ENCODE peak calls at places on chromosomes 13 and 19, in four cellular contexts. One of them, this sample, is unnamed.

GRCh38 chr19:50779504-50780457 is 9.5 kb downstream of the GPR32 start:
- DNase-seq in body of pancreas: no peak
- DNase-seq in CD4-positive, alpha-beta T cell: no peak
- DNase-seq in hepatocyte: no peak
- DNase-seq in this sample: no peak

GRCh38 chr13:99205621-99206220 is 5.1 kb downstream of the UBAC2 start:
- DNase-seq in CD4-positive, alpha-beta T cell: no peak
- DNase-seq in body of pancreas: no peak
- DNase-seq in hepatocyte: no peak
- DNase-seq in this sample: no peak

GRCh38 chr13:106213028-106213427 is 322.4 kb downstream of the EFNB2 start:
- DNase-seq in CD4-positive, alpha-beta T cell: no peak
- DNase-seq in hepatocyte: no peak
- DNase-seq in body of pancreas: no peak
- DNase-seq in this sample: no peak

GRCh38 chr19:15640294-15640903 is at the start of gene CYP4F3:
- DNase-seq in CD4-positive, alpha-beta T cell: no peak
- DNase-seq in hepatocyte: no peak
- DNase-seq in body of pancreas: peak; percentile 61
- DNase-seq in this sample: peak; percentile 70

GRCh38 chr19:33683881-33684549 is 62.3 kb downstream of the CHST8 start:
- DNase-seq in hepatocyte: peak; percentile 86
- DNase-seq in body of pancreas: peak; percentile 61
- DNase-seq in CD4-positive, alpha-beta T cell: no peak
- DNase-seq in this sample: no peak

GRCh38 chr13:26599885-26600284 is 42.4 kb downstream of the WASF3 start:
- DNase-seq in body of pancreas: no peak
- DNase-seq in hepatocyte: no peak
- DNase-seq in CD4-positive, alpha-beta T cell: no peak
- DNase-seq in this sample: no peak

GRCh38 chr13:112056284-112056727 is 10.6 kb upstream of the SOX1 start:
- DNase-seq in body of pancreas: no peak
- DNase-seq in hepatocyte: no peak
- DNase-seq in CD4-positive, alpha-beta T cell: no peak
- DNase-seq in this sample: no peak

GRCh38 chr13:30153871-30154426 is 153.4 kb downstream of the KATNAL1 start:
- DNase-seq in CD4-positive, alpha-beta T cell: no peak
- DNase-seq in hepatocyte: peak; percentile 43
- DNase-seq in body of pancreas: no peak
- DNase-seq in this sample: no peak

GRCh38 chr19:58304748-58305064 is 471 bp upstream of the ERVK3-1 start:
- DNase-seq in CD4-positive, alpha-beta T cell: no peak
- DNase-seq in body of pancreas: no peak
- DNase-seq in hepatocyte: no peak
- DNase-seq in this sample: no peak

GRCh38 chr19:56091066-56091490 is 30.0 kb downstream of the ZNF787 start:
- DNase-seq in body of pancreas: no peak
- DNase-seq in CD4-positive, alpha-beta T cell: no peak
- DNase-seq in hepatocyte: no peak
- DNase-seq in this sample: peak; percentile 31

GRCh38 chr19:15323496-15324235 is 8.7 kb downstream of the BRD4 start:
- DNase-seq in CD4-positive, alpha-beta T cell: no peak
- DNase-seq in hepatocyte: peak; percentile 30
- DNase-seq in body of pancreas: peak; percentile 69
- DNase-seq in this sample: peak; percentile 48

GRCh38 chr13:46170687-46171086 is 11.3 kb downstream of the LCP1 start:
- DNase-seq in body of pancreas: no peak
- DNase-seq in hepatocyte: no peak
- DNase-seq in CD4-positive, alpha-beta T cell: no peak
- DNase-seq in this sample: no peak

GRCh38 chr13:20230913-20231838 is 943 bp downstream of the GJB6 start:
- DNase-seq in body of pancreas: no peak
- DNase-seq in hepatocyte: no peak
- DNase-seq in CD4-positive, alpha-beta T cell: no peak
- DNase-seq in this sample: no peak

GRCh38 chr19:18807861-18808331 is 16.8 kb upstream of the COMP start:
- DNase-seq in CD4-positive, alpha-beta T cell: no peak
- DNase-seq in body of pancreas: no peak
- DNase-seq in hepatocyte: peak; percentile 65
- DNase-seq in this sample: no peak

GRCh38 chr13:74574964-74575728 is 440.9 kb upstream of the KLF12 start:
- DNase-seq in CD4-positive, alpha-beta T cell: no peak
- DNase-seq in body of pancreas: no peak
- DNase-seq in hepatocyte: no peak
- DNase-seq in this sample: no peak

GRCh38 chr13:111954681-111955411 is 112.1 kb upstream of the SOX1 start:
- DNase-seq in hepatocyte: no peak
- DNase-seq in body of pancreas: no peak
- DNase-seq in CD4-positive, alpha-beta T cell: no peak
- DNase-seq in this sample: no peak

GRCh38 chr19:4267101-4267900 is 11.8 kb upstream of the SHD start:
- DNase-seq in CD4-positive, alpha-beta T cell: peak; percentile 53
- DNase-seq in body of pancreas: peak; percentile 66
- DNase-seq in hepatocyte: peak; percentile 81
- DNase-seq in this sample: no peak

GRCh38 chr13:85261757-85262346 is 537.4 kb downstream of the SLITRK6 start:
- DNase-seq in hepatocyte: peak; percentile 20
- DNase-seq in body of pancreas: no peak
- DNase-seq in CD4-positive, alpha-beta T cell: no peak
- DNase-seq in this sample: no peak

GRCh38 chr13:66506979-66507378 is 723.2 kb downstream of the PCDH9 start:
- DNase-seq in CD4-positive, alpha-beta T cell: no peak
- DNase-seq in hepatocyte: no peak
- DNase-seq in body of pancreas: no peak
- DNase-seq in this sample: no peak

GRCh38 chr19:20079487-20079886 is 1.7 kb downstream of the ZNF90 start:
- DNase-seq in hepatocyte: peak; percentile 25
- DNase-seq in CD4-positive, alpha-beta T cell: no peak
- DNase-seq in body of pancreas: no peak
- DNase-seq in this sample: no peak

GRCh38 chr13:30004204-30004603 is 153.8 kb upstream of the UBL3 start:
- DNase-seq in body of pancreas: no peak
- DNase-seq in CD4-positive, alpha-beta T cell: no peak
- DNase-seq in hepatocyte: no peak
- DNase-seq in this sample: no peak

GRCh38 chr19:47726467-47726866 is 13.2 kb downstream of the EHD2 start:
- DNase-seq in body of pancreas: no peak
- DNase-seq in hepatocyte: no peak
- DNase-seq in CD4-positive, alpha-beta T cell: no peak
- DNase-seq in this sample: no peak

GRCh38 chr19:51103811-51104470 is 4.3 kb downstream of the CTU1 start:
- DNase-seq in hepatocyte: no peak
- DNase-seq in CD4-positive, alpha-beta T cell: no peak
- DNase-seq in body of pancreas: no peak
- DNase-seq in this sample: no peak

GRCh38 chr19:11227201-11227886 is 12.1 kb upstream of the ANGPTL8 start:
- DNase-seq in hepatocyte: no peak
- DNase-seq in CD4-positive, alpha-beta T cell: no peak
- DNase-seq in body of pancreas: no peak
- DNase-seq in this sample: no peak

GRCh38 chr13:40581277-40581579 is 85.2 kb downstream of the FOXO1 start:
- DNase-seq in CD4-positive, alpha-beta T cell: no peak
- DNase-seq in body of pancreas: no peak
- DNase-seq in hepatocyte: no peak
- DNase-seq in this sample: no peak

GRCh38 chr13:40580566-40581276 is 85.7 kb downstream of the FOXO1 start:
- DNase-seq in body of pancreas: peak; percentile 62
- DNase-seq in hepatocyte: no peak
- DNase-seq in CD4-positive, alpha-beta T cell: no peak
- DNase-seq in this sample: no peak

GRCh38 chr13:40583738-40584137 is 82.7 kb downstream of the FOXO1 start:
- DNase-seq in body of pancreas: no peak
- DNase-seq in hepatocyte: no peak
- DNase-seq in CD4-positive, alpha-beta T cell: no peak
- DNase-seq in this sample: no peak

GRCh38 chr13:40579535-40579934 is 86.9 kb downstream of the FOXO1 start:
- DNase-seq in CD4-positive, alpha-beta T cell: no peak
- DNase-seq in body of pancreas: no peak
- DNase-seq in hepatocyte: no peak
- DNase-seq in this sample: no peak

GRCh38 chr13:40582531-40582930 is 83.9 kb downstream of the FOXO1 start:
- DNase-seq in body of pancreas: no peak
- DNase-seq in hepatocyte: no peak
- DNase-seq in CD4-positive, alpha-beta T cell: no peak
- DNase-seq in this sample: no peak
- H3K27ac ChIP-seq in body of pancreas: no peak overlapping the region
- H3K27ac ChIP-seq in hepatocyte: no peak overlapping the region
- H3K27ac ChIP-seq in CD4-positive, alpha-beta T cell: no peak overlapping the region
- H3K27ac ChIP-seq in this sample: no peak overlapping the region

GRCh38 chr13:94333131-94333820 is 146.2 kb downstream of the DCT start:
- DNase-seq in hepatocyte: no peak
- DNase-seq in body of pancreas: no peak
- DNase-seq in CD4-positive, alpha-beta T cell: no peak
- DNase-seq in this sample: no peak
- H3K27ac ChIP-seq in hepatocyte: peak overlapping the region; percentile 13
- H3K27ac ChIP-seq in body of pancreas: no peak overlapping the region
- H3K27ac ChIP-seq in CD4-positive, alpha-beta T cell: no peak overlapping the region
- H3K27ac ChIP-seq in this sample: no peak overlapping the region

GRCh38 chr19:42177686-42178019 is 39.8 kb downstream of the DEDD2 start:
- DNase-seq in body of pancreas: no peak
- DNase-seq in hepatocyte: no peak
- DNase-seq in CD4-positive, alpha-beta T cell: no peak
- DNase-seq in this sample: no peak
- H3K27ac ChIP-seq in body of pancreas: no peak overlapping the region
- H3K27ac ChIP-seq in hepatocyte: no peak overlapping the region
- H3K27ac ChIP-seq in CD4-positive, alpha-beta T cell: no peak overlapping the region
- H3K27ac ChIP-seq in this sample: no peak overlapping the region

DNA sequence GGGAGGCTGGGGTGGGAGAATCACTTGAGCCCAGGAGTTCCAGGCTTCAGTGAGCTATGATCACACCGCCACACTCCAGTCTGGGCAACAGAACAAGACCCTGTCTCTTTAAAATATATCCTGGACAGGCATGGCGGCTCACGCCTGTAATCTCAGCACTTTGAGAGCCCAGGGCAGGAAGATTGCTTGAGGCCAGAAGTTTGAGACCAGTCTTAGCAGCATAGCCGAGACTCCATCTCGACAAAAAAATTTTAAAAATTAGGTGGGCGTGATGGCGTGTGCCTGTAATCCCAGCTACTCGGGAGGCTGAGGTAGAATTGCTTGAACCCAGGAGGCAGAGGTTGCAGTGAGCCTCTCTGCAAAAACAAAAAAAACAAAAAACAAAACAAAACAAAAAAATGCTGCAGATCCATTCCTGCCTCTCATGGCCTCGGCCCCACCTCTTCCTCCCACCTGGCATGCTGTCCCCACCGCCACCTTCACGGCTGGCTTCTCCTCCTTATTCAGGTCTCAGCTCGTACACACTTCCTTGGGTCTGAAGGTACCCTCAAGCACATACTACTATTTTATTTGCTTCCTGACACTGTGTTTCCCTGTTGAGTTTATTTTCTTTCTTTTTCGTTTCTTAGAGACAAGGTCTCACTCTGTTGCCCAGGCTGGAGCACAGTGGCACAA is 5.3 kb downstream of the RFX1 start:
- DNase-seq in hepatocyte: no peak
- DNase-seq in CD4-positive, alpha-beta T cell: no peak
- DNase-seq in body of pancreas: no peak
- DNase-seq in this sample: no peak
- H3K27ac ChIP-seq in hepatocyte: no peak overlapping the region
- H3K27ac ChIP-seq in CD4-positive, alpha-beta T cell: peak overlapping the region; percentile 67
- H3K27ac ChIP-seq in body of pancreas: no peak overlapping the region
- H3K27ac ChIP-seq in this sample: no peak overlapping the region

GRCh38 chr19:45477713-45478453 is 10.1 kb downstream of the FOSB start:
- DNase-seq in body of pancreas: no peak
- DNase-seq in CD4-positive, alpha-beta T cell: no peak
- DNase-seq in hepatocyte: peak; percentile 17
- DNase-seq in this sample: peak; percentile 68
- H3K27ac ChIP-seq in body of pancreas: peak overlapping the region; percentile 92
- H3K27ac ChIP-seq in CD4-positive, alpha-beta T cell: peak overlapping the region; percentile 99
- H3K27ac ChIP-seq in hepatocyte: peak overlapping the region; percentile 95
- H3K27ac ChIP-seq in this sample: peak overlapping the region; percentile 97

GRCh38 chr13:44129418-44129817 is 244.2 kb upstream of the SERP2 start:
- DNase-seq in body of pancreas: no peak
- DNase-seq in hepatocyte: no peak
- DNase-seq in CD4-positive, alpha-beta T cell: no peak
- DNase-seq in this sample: no peak
- H3K27ac ChIP-seq in body of pancreas: no peak overlapping the region
- H3K27ac ChIP-seq in hepatocyte: no peak overlapping the region
- H3K27ac ChIP-seq in CD4-positive, alpha-beta T cell: no peak overlapping the region
- H3K27ac ChIP-seq in this sample: no peak overlapping the region

GRCh38 chr13:113821847-113822246 is 42.0 kb downstream of the GAS6 start:
- DNase-seq in CD4-positive, alpha-beta T cell: no peak
- DNase-seq in body of pancreas: no peak
- DNase-seq in hepatocyte: no peak
- DNase-seq in this sample: no peak
- H3K27ac ChIP-seq in CD4-positive, alpha-beta T cell: no peak overlapping the region
- H3K27ac ChIP-seq in body of pancreas: no peak overlapping the region
- H3K27ac ChIP-seq in hepatocyte: peak overlapping the region; percentile 89
- H3K27ac ChIP-seq in this sample: peak overlapping the region; percentile 82

GRCh38 chr13:32736648-32737047 is 150.4 kb downstream of the PDS5B start:
- DNase-seq in body of pancreas: no peak
- DNase-seq in hepatocyte: no peak
- DNase-seq in CD4-positive, alpha-beta T cell: no peak
- DNase-seq in this sample: no peak

GRCh38 chr13:32737111-32737571 is 150.9 kb downstream of the PDS5B start:
- DNase-seq in body of pancreas: no peak
- DNase-seq in CD4-positive, alpha-beta T cell: no peak
- DNase-seq in hepatocyte: no peak
- DNase-seq in this sample: no peak

GRCh38 chr13:32737679-32738078 is 151.4 kb downstream of the PDS5B start:
- DNase-seq in CD4-positive, alpha-beta T cell: no peak
- DNase-seq in body of pancreas: no peak
- DNase-seq in hepatocyte: no peak
- DNase-seq in this sample: no peak

GRCh38 chr13:32734511-32734910 is 148.3 kb downstream of the PDS5B start:
- DNase-seq in CD4-positive, alpha-beta T cell: no peak
- DNase-seq in body of pancreas: peak; percentile 15
- DNase-seq in hepatocyte: no peak
- DNase-seq in this sample: peak; percentile 44

DNA sequence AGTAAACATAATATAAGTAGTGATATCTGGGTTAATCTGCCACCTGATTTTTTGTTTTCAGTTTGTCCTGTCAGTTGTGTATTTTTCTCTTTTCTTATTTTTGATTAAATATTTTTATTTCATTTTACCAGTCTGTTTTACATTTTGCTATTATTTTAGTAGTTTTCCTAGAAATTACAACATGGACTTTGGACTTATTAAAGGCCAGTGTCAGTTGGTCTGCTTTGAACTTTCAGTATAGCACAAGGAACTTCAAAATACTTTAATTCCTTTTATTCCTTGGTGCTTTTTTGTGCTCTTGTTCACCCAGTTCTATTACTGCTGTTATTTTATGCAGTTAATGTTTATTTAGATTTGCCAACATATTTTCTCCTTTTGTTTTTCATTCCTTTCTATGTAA is 149.6 kb downstream of the PDS5B start:
- DNase-seq in hepatocyte: no peak
- DNase-seq in CD4-positive, alpha-beta T cell: no peak
- DNase-seq in body of pancreas: no peak
- DNase-seq in this sample: no peak
- H3K27ac ChIP-seq in hepatocyte: no peak overlapping the region
- H3K27ac ChIP-seq in CD4-positive, alpha-beta T cell: no peak overlapping the region
- H3K27ac ChIP-seq in body of pancreas: no peak overlapping the region
- H3K27ac ChIP-seq in this sample: no peak overlapping the region

GRCh38 chr19:3029070-3029923 is at the start of gene TLE2:
- DNase-seq in hepatocyte: peak; percentile 44
- DNase-seq in body of pancreas: peak; percentile 57
- DNase-seq in CD4-positive, alpha-beta T cell: no peak
- DNase-seq in this sample: no peak
- H3K27ac ChIP-seq in hepatocyte: peak within 1 kb of the TSS; percentile 57
- H3K27ac ChIP-seq in body of pancreas: peak within 1 kb of the TSS; percentile 74
- H3K27ac ChIP-seq in CD4-positive, alpha-beta T cell: no peak within 1 kb of the TSS
- H3K27ac ChIP-seq in this sample: no peak within 1 kb of the TSS